ENCODE peak calls at places on chromosomes 13 and 19, in seven cellular contexts. P, M, O, T, G, A and C are unnamed samples.

GRCh38 chr13:25051065-25051464 is 44.9 kb upstream of the PABPC3 start:
- DNase-seq in T (no peak), M (no peak), O (no peak), G (no peak), P (no peak), A (no peak), C (no peak)

GRCh38 chr19:50695251-50696064 is 24.1 kb downstream of the SHANK1 start:
- DNase-seq in P (no peak), T (no peak), G (no peak), M (no peak), A (no peak), O (no peak), C (no peak)

GRCh38 chr13:49368688-49369087 is 75.2 kb downstream of the CAB39L start:
- DNase-seq in O (no peak), P (no peak), G (no peak), T (no peak), A (no peak), M (no peak), C (no peak)

GRCh38 chr19:41013359-41013758 is 22.3 kb downstream of the CYP2B6 start:
- DNase-seq in P (no peak), A (no peak), O (no peak), M (no peak), T (no peak), G (no peak), C (no peak)

GRCh38 chr19:31147234-31147633 is 202.0 kb downstream of the TSHZ3 start:
- DNase-seq in M (no peak), O (no peak), A (no peak), T (no peak), P (no peak), G (no peak), C (no peak)

GRCh38 chr13:52868190-52868589 is 19.8 kb upstream of the PCDH8 start:
- DNase-seq in P (no peak), A (no peak), O (no peak), M (no peak), T (no peak), G (no peak), C (no peak)

GRCh38 chr13:45367358-45367757 is 26.4 kb upstream of the TPT1 start:
- DNase-seq in T (peak; percentile 83), G (peak; percentile 78), P (peak; percentile 75), A (peak; percentile 76), O (peak; percentile 86), M (no peak), C (peak; percentile 97)

GRCh38 chr13:100518394-100519062 is 70.1 kb downstream of the GGACT start:
- DNase-seq in M (no peak), T (no peak), O (no peak), G (no peak), P (no peak), A (no peak), C (no peak)

GRCh38 chr19:57978586-57979289 is 4.4 kb upstream of the C19orf18 start:
- DNase-seq in M (no peak), P (no peak), A (peak; percentile 19), T (no peak), G (no peak), O (no peak), C (no peak)

GRCh38 chr13:57624565-57625435 is 6.7 kb upstream of the PCDH17 start:
- DNase-seq in M (no peak), A (peak; percentile 78), O (no peak), P (no peak), T (no peak), G (peak; percentile 53), C (peak; percentile 32)

GRCh38 chr19:46634045-46634655 is 1.9 kb downstream of the GNG8 start:
- DNase-seq in G (peak; percentile 88), M (peak; percentile 93), P (peak; percentile 64), A (peak; percentile 62), T (peak; percentile 94), O (peak; percentile 66), C (no peak)
- H3K4me3 ChIP-seq in G (peak overlapping the region; percentile 60), M (peak overlapping the region; percentile 45), P (peak overlapping the region; percentile 34), A (no peak overlapping the region), T (no peak overlapping the region), O (peak overlapping the region; percentile 51), C (peak overlapping the region; percentile 20)

GRCh38 chr19:4375164-4375619 is 25.2 kb downstream of the SH3GL1 start:
- DNase-seq in M (no peak), A (no peak), T (peak; percentile 87), P (no peak), G (no peak), O (no peak), C (no peak)

GRCh38 chr19:4372630-4373367 is 27.5 kb downstream of the SH3GL1 start:
- DNase-seq in T (no peak), O (no peak), G (no peak), P (no peak), M (peak; percentile 64), A (no peak), C (no peak)

GRCh38 chr19:4375620-4376228 is 24.6 kb downstream of the SH3GL1 start:
- DNase-seq in A (peak; percentile 85), M (peak; percentile 89), P (no peak), T (no peak), G (peak; percentile 68), O (no peak), C (no peak)

GRCh38 chr19:4373601-4374441 is 26.5 kb downstream of the SH3GL1 start:
- DNase-seq in A (peak; percentile 55), P (no peak), O (no peak), G (peak; percentile 78), T (peak; percentile 80), M (peak; percentile 91), C (no peak)

DNA sequence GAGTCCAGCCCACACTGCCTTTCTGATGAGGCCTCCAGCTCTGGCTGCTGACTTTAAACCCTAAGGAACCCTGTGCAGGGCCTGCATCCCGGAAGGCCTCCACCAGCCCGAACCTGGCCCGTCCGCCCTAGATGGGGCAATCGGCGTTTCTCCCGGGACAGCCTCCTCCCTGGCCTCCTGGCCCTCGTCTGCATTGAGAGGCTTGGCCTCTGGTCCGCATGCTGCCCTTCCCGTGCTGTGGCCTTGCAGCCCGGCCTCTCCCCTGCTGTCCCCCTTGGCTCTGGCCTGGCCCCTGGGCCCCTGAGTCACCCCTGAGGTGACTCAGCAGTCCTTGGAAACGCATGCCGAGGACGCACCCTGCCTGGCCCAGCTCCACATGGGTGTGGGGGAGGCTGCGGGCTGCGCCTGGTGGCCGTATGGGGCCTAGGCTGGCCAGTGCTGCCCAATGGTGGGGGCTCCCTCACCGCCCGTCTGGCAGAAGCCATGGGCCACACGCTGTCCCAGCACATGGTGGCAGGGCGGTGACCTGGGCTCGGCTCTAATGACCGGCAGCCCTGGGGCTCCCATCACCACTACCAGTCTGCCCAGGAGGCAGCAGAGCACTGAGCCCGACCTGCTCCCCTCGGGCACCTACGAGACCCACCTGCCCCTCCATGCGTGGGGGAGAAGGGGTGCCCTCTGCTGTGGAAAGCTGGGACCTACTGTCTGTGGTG is 25.7 kb downstream of the SH3GL1 start:
- DNase-seq in O (no peak), M (peak; percentile 96), P (no peak), T (peak; percentile 94), A (peak; percentile 95), G (peak; percentile 93), C (peak; percentile 58)
- TF ChIP-seq CTCF in O (peak; percentile 6), M (no peak), P (peak; percentile 3), T (no peak), A (peak; percentile 6), G (no peak), C (no peak)

GRCh38 chr19:3586707-3587346 is 1.5 kb downstream of the GIPC3 start:
- DNase-seq in A (no peak), P (no peak), T (no peak), G (no peak), M (peak; percentile 74), O (no peak), C (no peak)

GRCh38 chr19:3589439-3589838 is 4.2 kb downstream of the GIPC3 start:
- DNase-seq in O (no peak), M (no peak), G (no peak), T (no peak), P (no peak), A (no peak), C (no peak)

GRCh38 chr19:3586124-3586626 is 897 bp downstream of the GIPC3 start:
- DNase-seq in P (no peak), T (no peak), G (no peak), O (no peak), A (no peak), M (no peak), C (no peak)

GRCh38 chr19:3589949-3590348 is 4.7 kb downstream of the GIPC3 start:
- DNase-seq in G (no peak), A (no peak), O (no peak), M (no peak), T (no peak), P (no peak), C (no peak)

DNA sequence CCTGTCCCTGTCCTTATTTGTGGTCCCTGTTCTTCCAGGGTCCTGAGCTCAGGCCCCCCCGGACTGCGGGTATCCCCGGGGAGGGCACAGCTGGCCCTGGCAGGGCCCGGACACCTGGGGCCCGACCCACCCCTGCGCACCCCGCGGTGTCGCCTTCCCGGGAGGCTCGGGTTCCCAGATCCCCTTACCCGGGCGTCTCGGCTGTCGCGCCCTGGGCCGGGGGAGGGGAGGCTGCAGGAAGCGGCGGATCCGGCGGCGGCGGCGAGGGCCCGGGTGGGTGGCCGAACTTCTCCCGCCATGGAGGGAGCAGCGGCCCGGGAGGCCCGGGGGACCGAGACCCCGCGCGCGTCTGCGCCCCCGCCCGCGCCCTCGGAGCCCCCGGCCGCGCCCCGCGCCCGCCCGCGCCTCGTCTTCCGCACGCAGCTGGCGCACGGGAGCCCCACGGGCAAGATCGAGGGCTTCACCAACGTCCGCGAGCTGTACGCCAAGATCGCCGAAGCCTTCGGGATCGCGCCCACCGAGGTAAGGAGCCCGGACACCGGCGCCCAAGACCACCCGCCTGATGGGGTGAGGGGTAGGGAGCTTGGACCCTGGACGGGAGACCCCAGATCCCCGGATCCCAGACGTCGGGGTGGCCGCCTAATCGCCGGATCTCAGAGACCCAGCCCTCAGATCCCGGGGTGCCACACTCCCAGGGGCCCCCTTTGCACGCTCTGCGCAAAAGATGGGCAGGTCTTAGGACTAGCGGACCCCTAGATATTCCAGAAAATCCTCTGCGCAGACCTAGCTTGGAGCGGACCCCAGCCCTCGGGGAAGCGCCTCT is at the start of gene GIPC3:
- DNase-seq in G (no peak), T (no peak), M (no peak), A (no peak), O (no peak), P (no peak), C (no peak)
- H3K4me3 ChIP-seq in G (no peak within 1 kb of the TSS), T (peak within 1 kb of the TSS; percentile 9), M (peak within 1 kb of the TSS; percentile 37), A (no peak within 1 kb of the TSS), O (no peak within 1 kb of the TSS), P (no peak within 1 kb of the TSS), C (no peak within 1 kb of the TSS)

GRCh38 chr19:18541258-18541991 is 1.9 kb downstream of the FKBP8 start:
- DNase-seq in O (no peak), A (no peak), T (no peak), G (peak; percentile 57), M (no peak), P (no peak), C (no peak)

GRCh38 chr19:18542936-18543813 is at the start of gene FKBP8:
- DNase-seq in G (peak; percentile 85), M (peak; percentile 96), T (peak; percentile 96), A (peak; percentile 85), O (peak; percentile 46), P (peak; percentile 59), C (no peak)

GRCh38 chr19:18541992-18542935 is 1.1 kb downstream of the FKBP8 start:
- DNase-seq in T (no peak), G (no peak), A (no peak), P (no peak), M (no peak), O (no peak), C (no peak)

GRCh38 chr19:18539372-18539771 is 4.0 kb downstream of the FKBP8 start:
- DNase-seq in P (no peak), G (no peak), M (no peak), O (no peak), A (no peak), T (no peak), C (no peak)

GRCh38 chr19:18543814-18544475 is 572 bp upstream of the FKBP8 start:
- DNase-seq in P (peak; percentile 73), G (peak; percentile 63), T (peak; percentile 86), M (no peak), A (peak; percentile 56), O (no peak), C (no peak)
- TF ChIP-seq CTCF in P (no peak), G (peak; percentile 21), T (no peak), M (no peak), A (no peak), O (no peak), C (no peak)